ENCODE peak calls at places on chromosomes 2 and 18, in five cellular contexts. T, M, R, D and O are unnamed samples.
A peak's percentile ranks its signal among the peaks of the same experiment; 100 is the strongest.

GRCh38 chr2:171706152-171706803 is 19.0 kb downstream of the DYNC1I2 start:
- DNase-seq in T (peak; percentile 42), D (no peak), R (no peak), M (peak; percentile 25), O (no peak)

GRCh38 chr2:158191569-158191968 is 89.9 kb downstream of the UPP2 start:
- DNase-seq in R (peak; percentile 13), M (no peak), D (no peak), T (no peak), O (no peak)

GRCh38 chr2:39696838-39697237 is 31.1 kb downstream of the TMEM178A start:
- DNase-seq in T (peak; percentile 85), M (peak; percentile 62), R (peak; percentile 12), D (no peak), O (no peak)

GRCh38 chr2:27496357-27497287 is at the start of gene GCKR:
- DNase-seq in M (peak; percentile 41), R (no peak), D (no peak), T (peak; percentile 69), O (no peak)

GRCh38 chr2:232418466-232419244 is 12.0 kb downstream of the ALPG start:
- DNase-seq in R (no peak), T (peak; percentile 6), M (no peak), D (no peak), O (no peak)

GRCh38 chr18:34222025-34222395 is 2.7 kb downstream of the NOL4 start:
- DNase-seq in T (no peak), M (no peak), R (no peak), D (no peak), O (no peak)

GRCh38 chr2:240704651-240705050 is 13.0 kb downstream of the AQP12A start:
- DNase-seq in D (peak; percentile 3), R (no peak), T (no peak), M (no peak), O (no peak)

GRCh38 chr2:227406177-227407031 is 18.7 kb upstream of the SCYGR1 start:
- DNase-seq in D (no peak), R (peak; percentile 73), M (peak; percentile 94), T (peak; percentile 99), O (peak; percentile 88)

GRCh38 chr2:86069783-86070339 is 35.8 kb downstream of the POLR1A start:
- DNase-seq in R (no peak), M (no peak), D (no peak), T (no peak), O (no peak)

GRCh38 chr2:178530625-178531142 is 50.4 kb downstream of the PLEKHA3 start:
- DNase-seq in M (no peak), R (no peak), T (no peak), D (no peak), O (no peak)

GRCh38 chr2:101125374-101125773 is 25.8 kb downstream of the TBC1D8 start:
- DNase-seq in T (peak; percentile 63), D (no peak), M (peak; percentile 36), R (no peak), O (no peak)

GRCh38 chr2:65504814-65505697 is 72.7 kb upstream of the SPRED2 start:
- DNase-seq in T (no peak), D (no peak), M (no peak), R (no peak), O (no peak)

GRCh38 chr2:164737612-164738081 is 104.0 kb downstream of the COBLL1 start:
- DNase-seq in R (peak; percentile 54), D (peak; percentile 24), T (peak; percentile 74), M (peak; percentile 80), O (no peak)